ENCODE peak calls at places on chromosomes 16 and 17, in six cellular contexts. A is mammary epithelial cell, J is IMR-90, X is pancreas, N is body of pancreas, H is Peyer's patch. E is an unnamed sample. For H3K4me1, the result is how much of the 10 kb centered on the place peaks cover.

GRCh38 chr17:78000351-78000750 is 41.8 kb downstream of the TNRC6C start:
- DNase-seq in A (peak), J (peak), X (no peak), N (no peak), H (no peak), E (no peak)

GRCh38 chr17:16459850-16460550 is 32.0 kb downstream of the LRRC75A start:
- DNase-seq in A (peak), J (no peak), X (no peak), N (no peak), H (no peak), E (no peak)

GRCh38 chr17:74870512-74870911 is 2.3 kb downstream of the FDXR start:
- DNase-seq in A (no peak), J (peak), X (no peak), N (no peak), H (no peak), E (no peak)

GRCh38 chr17:16944334-16945140 is 27.4 kb downstream of the TNFRSF13B start:
- DNase-seq in A (no peak), J (no peak), X (no peak), N (no peak), H (no peak), E (no peak)

GRCh38 chr17:7173687-7174602 is 5.2 kb downstream of the ASGR1 start:
- DNase-seq in A (no peak), J (no peak), X (peak), N (peak), H (no peak), E (peak)

GRCh38 chr16:86351041-86351784 is 159.1 kb upstream of the FOXF1 start:
- DNase-seq in A (no peak), J (no peak), X (no peak), N (no peak), H (no peak), E (no peak)

GRCh38 chr16:55482056-55482455 is 3.1 kb downstream of the MMP2 start:
- DNase-seq in A (peak), J (peak), X (no peak), N (no peak), H (no peak), E (no peak)

GRCh38 chr17:68449021-68449739 is 8.1 kb downstream of the WIPI1 start:
- DNase-seq in A (no peak), J (no peak), X (no peak), N (no peak), H (no peak), E (no peak)

GRCh38 chr17:43832168-43832975 is 574 bp downstream of the MPP3 start:
- DNase-seq in A (peak), J (peak), X (peak), N (peak), H (no peak), E (peak)

GRCh38 chr16:89043636-89044393 is 49.8 kb upstream of the ACSF3 start:
- DNase-seq in A (no peak), J (no peak), X (no peak), N (no peak), H (no peak), E (no peak)

GRCh38 chr17:82860606-82861392 is 21.0 kb upstream of the ZNF750 start:
- DNase-seq in A (no peak), J (no peak), X (no peak), N (no peak), H (no peak), E (no peak)

GRCh38 chr17:83058478-83059167 is 20.8 kb upstream of the METRNL start:
- DNase-seq in A (no peak), J (no peak), X (no peak), N (no peak), H (no peak), E (no peak)

GRCh38 chr17:75637143-75637538 is 3.9 kb downstream of the SMIM5 start:
- DNase-seq in A (no peak), J (no peak), X (no peak), N (no peak), H (no peak), E (no peak)

GRCh38 chr16:24309222-24309905 is 53.2 kb downstream of the CACNG3 start:
- DNase-seq in A (peak), J (peak), X (peak), N (peak), H (no peak), E (no peak)

GRCh38 chr16:13143551-13143950 is 242.2 kb downstream of the SHISA9 start:
- DNase-seq in A (peak), J (no peak), X (no peak), N (no peak), H (no peak), E (no peak)

GRCh38 chr16:19389246-19389645 is 28.4 kb upstream of the TMC5 start:
- DNase-seq in A (peak), J (no peak), X (peak), N (peak), H (peak), E (peak)

GRCh38 chr17:14203392-14203791 is 33.3 kb downstream of the CDRT15 start:
- DNase-seq in A (no peak), J (peak), X (no peak), N (no peak), H (no peak), E (no peak)

GRCh38 chr17:16521070-16521727 is 29.2 kb upstream of the LRRC75A start:
- DNase-seq in A (peak), J (peak), X (peak), N (peak), H (peak), E (peak)

GRCh38 chr16:9526791-9527190 is 435.3 kb downstream of the HAPSTR1 start:
- DNase-seq in A (no peak), J (no peak), X (no peak), N (no peak), H (no peak), E (no peak)

GRCh38 chr17:51119415-51120356 is 982 bp downstream of the SPAG9 start:
- DNase-seq in A (peak), J (peak), X (peak), N (peak), H (peak), E (peak)

GRCh38 chr17:8359769-8360168 is 16.7 kb downstream of the KRABD2 start:
- DNase-seq in A (peak), J (peak), X (no peak), N (no peak), H (no peak), E (no peak)

GRCh38 chr16:77374384-77374783 is 60.5 kb downstream of the ADAMTS18 start:
- DNase-seq in A (peak), J (no peak), X (no peak), N (no peak), H (no peak), E (no peak)

GRCh38 chr17:49730787-49731441 is 23.1 kb upstream of the SLC35B1 start:
- DNase-seq in A (no peak), J (no peak), X (no peak), N (no peak), H (no peak), E (no peak)

GRCh38 chr17:57999496-58000017 is 7.5 kb downstream of the SRSF1 start:
- DNase-seq in A (peak), J (peak), X (no peak), N (no peak), H (no peak), E (no peak)

GRCh38 chr16:14650629-14651028 is 17.9 kb downstream of the BFAR start:
- DNase-seq in A (peak), J (no peak), X (no peak), N (no peak), H (no peak), E (no peak)

GRCh38 chr16:27826081-27826892 is 237.2 kb downstream of the GSG1L start:
- DNase-seq in A (no peak), J (no peak), X (no peak), N (no peak), H (no peak), E (no peak)

DNA sequence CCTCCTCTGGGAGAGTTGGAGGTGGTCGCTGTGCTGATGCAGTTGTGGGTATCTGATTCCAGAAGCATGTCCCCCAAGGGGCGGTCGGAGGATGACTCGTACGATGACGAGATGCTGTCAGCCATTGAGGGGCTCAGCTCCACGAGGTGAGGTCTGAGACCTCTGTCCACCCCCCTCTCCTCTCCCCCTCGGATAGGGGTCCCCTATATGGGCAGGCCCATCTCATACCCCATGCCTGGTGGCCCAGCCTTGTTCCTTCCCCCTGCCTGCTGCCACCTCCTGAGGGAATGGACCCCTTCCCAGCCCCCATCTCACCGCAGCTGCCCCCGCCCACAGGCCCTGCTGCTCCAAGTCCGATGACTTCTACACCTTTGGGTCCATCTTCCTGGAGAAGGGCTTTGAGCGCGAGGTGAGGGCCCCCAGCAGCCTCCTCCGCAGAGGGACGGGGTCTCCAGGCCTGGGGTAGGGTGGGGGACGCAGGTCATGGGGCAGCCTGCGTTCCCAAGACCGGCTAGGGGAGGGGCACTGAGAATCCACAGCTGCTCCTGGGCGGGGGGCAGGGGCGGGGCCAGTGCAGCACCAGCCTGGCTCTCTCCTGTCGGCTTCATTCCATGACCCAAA is 39.2 kb downstream of the ADCY7 start:
- DNase-seq in A (no peak), J (no peak), X (no peak), N (no peak), H (no peak), E (no peak)
- H3K4me1 ChIP-seq in A (under half), J (under half), X (under half), N (under half), H (under half), E (under half)

DNA sequence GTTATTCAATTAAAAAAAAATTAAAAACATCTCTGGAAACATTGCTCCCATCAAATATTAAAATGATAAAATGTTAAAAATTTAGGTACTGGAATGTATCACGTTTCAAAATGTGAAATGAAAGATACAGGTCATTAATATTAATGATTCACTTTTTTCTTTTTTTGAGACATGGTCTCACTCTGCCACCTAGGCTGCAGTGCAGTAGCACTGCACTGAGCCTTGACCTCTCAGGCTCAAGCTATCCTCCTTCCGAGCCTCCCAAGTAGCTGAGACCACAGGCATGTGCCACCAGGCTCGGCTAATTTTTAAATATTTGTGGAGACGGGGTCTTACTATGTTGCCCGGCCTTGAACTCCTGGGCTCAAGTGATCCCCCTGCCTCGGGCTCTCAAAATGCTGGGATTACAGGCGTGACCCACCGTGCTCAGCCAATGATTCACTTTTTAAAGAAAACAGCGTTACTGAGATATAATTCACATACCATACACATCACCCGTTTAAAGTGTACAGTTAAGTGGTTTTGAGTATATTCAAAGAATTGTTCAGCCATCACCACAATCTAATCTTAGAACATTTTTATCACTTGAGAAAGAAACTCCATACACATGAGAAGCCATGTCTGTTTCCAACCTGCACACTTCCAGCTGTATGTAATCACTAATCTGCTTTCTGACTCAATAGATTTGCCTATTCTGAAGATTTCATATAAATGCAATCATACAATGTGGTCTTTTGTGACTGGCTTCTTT is 19.1 kb upstream of the NETO2 start:
- DNase-seq in A (no peak), J (peak), X (no peak), N (no peak), H (no peak), E (no peak)
- TF ChIP-seq CTCF in A (no peak), J (no peak), X (no peak), N (no peak), H (no peak), E (no peak)

GRCh38 chr16:87832759-87833502 is 36.4 kb downstream of the SLC7A5 start:
- DNase-seq in A (no peak), J (no peak), X (no peak), N (no peak), H (peak), E (no peak)

GRCh38 chr16:87833548-87833947 is 35.8 kb downstream of the SLC7A5 start:
- DNase-seq in A (no peak), J (no peak), X (no peak), N (no peak), H (no peak), E (no peak)

GRCh38 chr16:87831421-87832136 is 37.7 kb downstream of the SLC7A5 start:
- DNase-seq in A (no peak), J (no peak), X (no peak), N (no peak), H (no peak), E (no peak)

GRCh38 chr16:87830673-87831420 is 38.5 kb downstream of the SLC7A5 start:
- DNase-seq in A (no peak), J (no peak), X (no peak), N (no peak), H (no peak), E (no peak)

DNA sequence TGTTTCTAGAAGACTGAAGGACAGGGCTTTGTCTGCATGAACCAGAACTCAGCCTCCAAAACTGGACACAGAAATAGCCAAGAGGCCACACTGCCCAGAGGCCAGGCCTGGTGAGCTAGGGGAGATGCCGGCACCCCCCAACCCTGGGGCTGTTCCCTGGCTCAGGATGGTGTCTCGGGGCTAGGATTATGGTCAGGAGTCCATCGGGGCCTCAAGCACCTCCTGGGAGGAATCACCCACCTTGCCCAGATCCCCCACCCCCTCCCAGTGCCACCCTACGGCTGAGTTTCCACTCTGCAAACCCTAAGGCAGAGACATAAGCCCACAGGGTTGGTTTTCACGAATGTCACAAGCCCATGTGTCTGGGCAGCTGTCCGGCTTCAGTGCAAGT is 37.2 kb downstream of the SLC7A5 start:
- DNase-seq in A (no peak), J (no peak), X (no peak), N (no peak), H (no peak), E (no peak)
- H3K4me3 ChIP-seq in A (no peak), J (no peak), X (no peak), N (no peak), H (no peak), E (no peak)

GRCh38 chr17:21031756-21032396 is 10.9 kb downstream of the USP22 start:
- DNase-seq in A (no peak), J (no peak), X (no peak), N (no peak), H (no peak), E (no peak)

GRCh38 chr17:21029032-21029431 is 13.8 kb downstream of the USP22 start:
- DNase-seq in A (peak), J (peak), X (peak), N (peak), H (no peak), E (no peak)

GRCh38 chr17:21028192-21028591 is 14.6 kb downstream of the USP22 start:
- DNase-seq in A (no peak), J (no peak), X (no peak), N (no peak), H (no peak), E (no peak)

GRCh38 chr17:21029515-21029914 is 13.3 kb downstream of the USP22 start:
- DNase-seq in A (no peak), J (no peak), X (no peak), N (no peak), H (no peak), E (no peak)

GRCh38 chr17:21030375-21030774 is 12.4 kb downstream of the USP22 start:
- DNase-seq in A (no peak), J (no peak), X (no peak), N (no peak), H (no peak), E (no peak)
- H3K4me1 ChIP-seq in A (under half), J (under half), X (under half), N (half or more), H (under half), E (under half)

GRCh38 chr16:57801856-57802634 is at the start of gene KIFC3:
- DNase-seq in A (peak), J (peak), X (peak), N (peak), H (peak), E (peak)
- TF ChIP-seq CTCF in A (no peak), J (peak), X (no peak), N (no peak), H (no peak), E (no peak)

DNA sequence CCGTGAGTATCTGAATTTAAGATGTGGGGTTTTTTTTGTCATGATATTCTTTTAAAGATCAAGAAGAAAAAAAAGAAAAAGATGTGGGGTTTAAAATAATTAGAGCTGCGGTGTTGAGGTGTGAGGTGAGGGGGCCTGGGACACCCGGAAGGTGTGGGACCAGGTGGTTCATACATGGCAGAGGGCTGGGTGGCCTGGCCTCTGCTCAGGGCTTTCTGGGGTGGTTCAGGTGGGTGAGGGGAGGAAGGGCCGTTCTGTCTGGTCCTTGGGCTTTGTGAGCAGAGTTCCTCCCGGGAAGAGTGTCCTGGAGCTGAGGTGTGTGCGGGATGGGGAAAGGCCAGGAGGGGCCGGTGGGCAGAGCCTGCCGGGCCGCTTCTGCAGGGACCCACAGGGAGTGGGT is 5.0 kb downstream of the PRSS27 start:
- DNase-seq in A (no peak), J (no peak), X (no peak), N (no peak), H (no peak), E (no peak)
- H3K4me3 ChIP-seq in A (no peak), J (no peak), X (no peak), N (no peak), H (no peak), E (no peak)

GRCh38 chr17:64779344-64780095 is 117.4 kb upstream of the SMURF2 start:
- DNase-seq in A (no peak), J (no peak), X (peak), N (peak), H (no peak), E (no peak)

GRCh38 chr17:64780096-64781012 is 118.2 kb upstream of the SMURF2 start:
- DNase-seq in A (peak), J (no peak), X (peak), N (peak), H (peak), E (peak)

GRCh38 chr17:64781810-64782555 is 119.9 kb upstream of the SMURF2 start:
- DNase-seq in A (no peak), J (no peak), X (no peak), N (no peak), H (no peak), E (no peak)

GRCh38 chr17:64781013-64781392 is 118.9 kb upstream of the SMURF2 start:
- DNase-seq in A (no peak), J (no peak), X (peak), N (no peak), H (no peak), E (no peak)

GRCh38 chr17:64781394-64781793 is 119.3 kb upstream of the SMURF2 start:
- DNase-seq in A (peak), J (no peak), X (peak), N (peak), H (peak), E (peak)
- H3K4me1 ChIP-seq in A (under half), J (under half), X (under half), N (half or more), H (under half), E (under half)

GRCh38 chr17:19812407-19812806 is 55.3 kb downstream of the ULK2 start:
- DNase-seq in A (no peak), J (peak), X (no peak), N (no peak), H (no peak), E (no peak)
- TF ChIP-seq CTCF in A (no peak), J (peak), X (no peak), N (no peak), H (no peak), E (no peak)

GRCh38 chr16:74603848-74604247 is 3.1 kb downstream of the GLG1 start:
- DNase-seq in A (no peak), J (peak), X (no peak), N (no peak), H (no peak), E (no peak)
- H3K4me3 ChIP-seq in A (no peak), J (no peak), X (peak), N (no peak), H (no peak), E (no peak)